ENCODE peak calls at places on chromosomes 6 and 20, in ten cellular contexts. One of them, this sample, is unnamed.

GRCh38 chr20:38338849-38339520 is 7.3 kb upstream of the LBP start:
- DNase-seq in neural progenitor cell: peak
- DNase-seq in Calu3: peak
- DNase-seq in PC-3: peak
- DNase-seq in mucosa of descending colon: no peak
- DNase-seq in HFFc6: peak
- DNase-seq in progenitor cell of endocrine pancreas: no peak
- DNase-seq in fibroblast of pulmonary artery: peak
- DNase-seq in WERI-Rb-1: peak
- DNase-seq in osteocyte: no peak
- DNase-seq in this sample: no peak

GRCh38 chr6:167472876-167473275 is 148.0 kb downstream of the TTLL2 start:
- DNase-seq in progenitor cell of endocrine pancreas: no peak
- DNase-seq in fibroblast of pulmonary artery: no peak
- DNase-seq in HFFc6: no peak
- DNase-seq in neural progenitor cell: no peak
- DNase-seq in mucosa of descending colon: no peak
- DNase-seq in PC-3: no peak
- DNase-seq in WERI-Rb-1: no peak
- DNase-seq in Calu3: no peak
- DNase-seq in osteocyte: no peak
- DNase-seq in this sample: no peak

GRCh38 chr6:36914227-36914794 is 28.6 kb downstream of the C6orf89 start:
- DNase-seq in fibroblast of pulmonary artery: peak
- DNase-seq in mucosa of descending colon: peak
- DNase-seq in progenitor cell of endocrine pancreas: no peak
- DNase-seq in osteocyte: no peak
- DNase-seq in neural progenitor cell: peak
- DNase-seq in Calu3: peak
- DNase-seq in WERI-Rb-1: no peak
- DNase-seq in HFFc6: peak
- DNase-seq in PC-3: peak
- DNase-seq in this sample: no peak

GRCh38 chr6:157023958-157024357 is 246.8 kb downstream of the ARID1B start:
- DNase-seq in fibroblast of pulmonary artery: peak
- DNase-seq in Calu3: no peak
- DNase-seq in HFFc6: no peak
- DNase-seq in neural progenitor cell: no peak
- DNase-seq in mucosa of descending colon: no peak
- DNase-seq in progenitor cell of endocrine pancreas: no peak
- DNase-seq in osteocyte: no peak
- DNase-seq in WERI-Rb-1: no peak
- DNase-seq in PC-3: no peak
- DNase-seq in this sample: no peak

GRCh38 chr6:108874470-108875160 is 26.4 kb downstream of the ARMC2 start:
- DNase-seq in Calu3: no peak
- DNase-seq in progenitor cell of endocrine pancreas: no peak
- DNase-seq in HFFc6: peak
- DNase-seq in PC-3: no peak
- DNase-seq in WERI-Rb-1: no peak
- DNase-seq in mucosa of descending colon: no peak
- DNase-seq in fibroblast of pulmonary artery: peak
- DNase-seq in osteocyte: no peak
- DNase-seq in neural progenitor cell: no peak
- DNase-seq in this sample: no peak

GRCh38 chr20:63100401-63100925 is 93.7 kb upstream of the BHLHE23 start:
- DNase-seq in neural progenitor cell: no peak
- DNase-seq in fibroblast of pulmonary artery: no peak
- DNase-seq in mucosa of descending colon: peak
- DNase-seq in WERI-Rb-1: peak
- DNase-seq in progenitor cell of endocrine pancreas: no peak
- DNase-seq in Calu3: no peak
- DNase-seq in osteocyte: peak
- DNase-seq in PC-3: no peak
- DNase-seq in HFFc6: no peak
- DNase-seq in this sample: peak

GRCh38 chr6:46867411-46867810 is 54.3 kb downstream of the ADGRF5 start:
- DNase-seq in fibroblast of pulmonary artery: no peak
- DNase-seq in progenitor cell of endocrine pancreas: no peak
- DNase-seq in HFFc6: no peak
- DNase-seq in osteocyte: no peak
- DNase-seq in Calu3: no peak
- DNase-seq in neural progenitor cell: no peak
- DNase-seq in mucosa of descending colon: no peak
- DNase-seq in PC-3: peak
- DNase-seq in WERI-Rb-1: no peak
- DNase-seq in this sample: no peak

GRCh38 chr20:7967199-7967844 is 27.1 kb upstream of the HAO1 start:
- DNase-seq in progenitor cell of endocrine pancreas: no peak
- DNase-seq in osteocyte: no peak
- DNase-seq in WERI-Rb-1: peak
- DNase-seq in Calu3: no peak
- DNase-seq in neural progenitor cell: no peak
- DNase-seq in HFFc6: peak
- DNase-seq in mucosa of descending colon: no peak
- DNase-seq in PC-3: peak
- DNase-seq in fibroblast of pulmonary artery: peak
- DNase-seq in this sample: no peak

GRCh38 chr20:51386586-51386985 is 155.9 kb downstream of the NFATC2 start:
- DNase-seq in PC-3: no peak
- DNase-seq in progenitor cell of endocrine pancreas: no peak
- DNase-seq in mucosa of descending colon: no peak
- DNase-seq in fibroblast of pulmonary artery: no peak
- DNase-seq in osteocyte: no peak
- DNase-seq in Calu3: no peak
- DNase-seq in HFFc6: no peak
- DNase-seq in neural progenitor cell: no peak
- DNase-seq in WERI-Rb-1: no peak
- DNase-seq in this sample: no peak

GRCh38 chr6:116036075-116036773 is 24.5 kb downstream of the FRK start:
- DNase-seq in Calu3: no peak
- DNase-seq in PC-3: no peak
- DNase-seq in WERI-Rb-1: no peak
- DNase-seq in fibroblast of pulmonary artery: no peak
- DNase-seq in neural progenitor cell: no peak
- DNase-seq in HFFc6: no peak
- DNase-seq in progenitor cell of endocrine pancreas: no peak
- DNase-seq in mucosa of descending colon: no peak
- DNase-seq in osteocyte: no peak
- DNase-seq in this sample: no peak

GRCh38 chr6:40947876-40948514 is 91.0 kb downstream of the UNC5CL start:
- DNase-seq in fibroblast of pulmonary artery: peak
- DNase-seq in PC-3: peak
- DNase-seq in neural progenitor cell: no peak
- DNase-seq in HFFc6: peak
- DNase-seq in mucosa of descending colon: no peak
- DNase-seq in progenitor cell of endocrine pancreas: no peak
- DNase-seq in WERI-Rb-1: no peak
- DNase-seq in Calu3: no peak
- DNase-seq in osteocyte: no peak
- DNase-seq in this sample: no peak

GRCh38 chr6:82362868-82363267 is 749 bp upstream of the TPBG start:
- DNase-seq in mucosa of descending colon: no peak
- DNase-seq in neural progenitor cell: peak
- DNase-seq in fibroblast of pulmonary artery: peak
- DNase-seq in HFFc6: peak
- DNase-seq in PC-3: peak
- DNase-seq in progenitor cell of endocrine pancreas: no peak
- DNase-seq in WERI-Rb-1: no peak
- DNase-seq in Calu3: no peak
- DNase-seq in osteocyte: no peak
- DNase-seq in this sample: no peak

GRCh38 chr6:82365011-82365751 is 1.6 kb downstream of the TPBG start:
- DNase-seq in HFFc6: no peak
- DNase-seq in mucosa of descending colon: peak
- DNase-seq in PC-3: peak
- DNase-seq in Calu3: peak
- DNase-seq in progenitor cell of endocrine pancreas: peak
- DNase-seq in osteocyte: peak
- DNase-seq in neural progenitor cell: peak
- DNase-seq in fibroblast of pulmonary artery: peak
- DNase-seq in WERI-Rb-1: peak
- DNase-seq in this sample: peak

GRCh38 chr6:82362144-82362543 is 1.5 kb upstream of the TPBG start:
- DNase-seq in progenitor cell of endocrine pancreas: no peak
- DNase-seq in osteocyte: no peak
- DNase-seq in fibroblast of pulmonary artery: no peak
- DNase-seq in neural progenitor cell: no peak
- DNase-seq in PC-3: no peak
- DNase-seq in mucosa of descending colon: no peak
- DNase-seq in WERI-Rb-1: no peak
- DNase-seq in Calu3: no peak
- DNase-seq in HFFc6: no peak
- DNase-seq in this sample: no peak

GRCh38 chr6:82364087-82365010 is 732 bp downstream of the TPBG start:
- DNase-seq in osteocyte: peak
- DNase-seq in neural progenitor cell: peak
- DNase-seq in PC-3: peak
- DNase-seq in HFFc6: peak
- DNase-seq in progenitor cell of endocrine pancreas: peak
- DNase-seq in WERI-Rb-1: peak
- DNase-seq in fibroblast of pulmonary artery: peak
- DNase-seq in mucosa of descending colon: peak
- DNase-seq in Calu3: peak
- DNase-seq in this sample: peak

DNA sequence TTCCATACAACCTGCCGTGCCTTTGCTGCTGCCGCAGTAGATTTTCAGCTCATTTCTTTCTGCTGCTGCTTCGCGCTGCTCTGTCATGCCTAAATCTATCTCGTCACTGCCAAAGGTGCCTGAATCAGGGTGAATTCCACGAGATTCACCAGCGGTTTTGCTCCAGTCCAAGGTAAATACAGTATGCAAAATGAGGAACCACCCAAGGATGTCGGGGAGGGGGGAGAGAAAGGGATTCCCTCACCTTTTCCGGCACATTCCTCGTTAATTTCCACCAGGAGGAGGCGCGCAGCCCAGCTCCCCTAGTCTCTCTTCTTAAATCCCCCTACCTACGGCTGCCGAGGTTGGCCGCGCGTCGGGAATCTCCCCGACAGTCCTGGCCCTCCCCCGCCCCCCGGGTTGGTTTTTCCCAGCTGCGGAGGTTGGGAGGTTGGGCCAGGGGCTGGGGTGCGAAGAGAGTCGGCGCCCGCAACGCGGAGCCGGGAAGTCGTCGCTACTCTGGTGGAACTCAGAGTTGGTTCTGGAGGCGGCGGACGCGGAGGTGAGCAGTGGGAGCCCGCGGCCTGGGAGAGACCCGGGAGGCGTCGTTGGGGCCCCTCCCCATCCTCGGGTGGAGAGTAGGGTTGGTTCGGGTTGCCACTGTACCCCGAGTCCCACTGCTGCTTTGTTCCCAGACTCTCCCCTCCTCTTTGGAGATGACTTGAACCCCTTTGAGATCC is at the start of gene TPBG:
- DNase-seq in mucosa of descending colon: peak
- DNase-seq in neural progenitor cell: peak
- DNase-seq in PC-3: peak
- DNase-seq in osteocyte: peak
- DNase-seq in WERI-Rb-1: peak
- DNase-seq in HFFc6: peak
- DNase-seq in fibroblast of pulmonary artery: peak
- DNase-seq in progenitor cell of endocrine pancreas: peak
- DNase-seq in Calu3: peak
- DNase-seq in this sample: peak
- TF ChIP-seq CTCF in mucosa of descending colon: no peak
- TF ChIP-seq CTCF in neural progenitor cell: peak
- TF ChIP-seq CTCF in PC-3: peak
- TF ChIP-seq CTCF in osteocyte: peak
- TF ChIP-seq CTCF in WERI-Rb-1: peak
- TF ChIP-seq CTCF in HFFc6: peak
- TF ChIP-seq CTCF in fibroblast of pulmonary artery: peak
- TF ChIP-seq CTCF in progenitor cell of endocrine pancreas: peak
- TF ChIP-seq CTCF in Calu3: peak
- TF ChIP-seq CTCF in this sample: peak

GRCh38 chr6:65638047-65638831 is 68.8 kb downstream of the EYS start:
- DNase-seq in mucosa of descending colon: peak
- DNase-seq in PC-3: peak
- DNase-seq in fibroblast of pulmonary artery: no peak
- DNase-seq in neural progenitor cell: peak
- DNase-seq in osteocyte: no peak
- DNase-seq in Calu3: no peak
- DNase-seq in HFFc6: no peak
- DNase-seq in WERI-Rb-1: peak
- DNase-seq in progenitor cell of endocrine pancreas: no peak
- DNase-seq in this sample: no peak
- TF ChIP-seq CTCF in mucosa of descending colon: peak
- TF ChIP-seq CTCF in PC-3: peak
- TF ChIP-seq CTCF in fibroblast of pulmonary artery: no peak
- TF ChIP-seq CTCF in neural progenitor cell: peak
- TF ChIP-seq CTCF in osteocyte: no peak
- TF ChIP-seq CTCF in Calu3: no peak
- TF ChIP-seq CTCF in HFFc6: no peak
- TF ChIP-seq CTCF in WERI-Rb-1: peak
- TF ChIP-seq CTCF in progenitor cell of endocrine pancreas: peak
- TF ChIP-seq CTCF in this sample: peak

GRCh38 chr6:43496370-43497128 is 13.6 kb downstream of the LRRC73 start:
- DNase-seq in osteocyte: no peak
- DNase-seq in fibroblast of pulmonary artery: peak
- DNase-seq in progenitor cell of endocrine pancreas: no peak
- DNase-seq in HFFc6: peak
- DNase-seq in WERI-Rb-1: peak
- DNase-seq in Calu3: peak
- DNase-seq in neural progenitor cell: peak
- DNase-seq in mucosa of descending colon: no peak
- DNase-seq in PC-3: no peak
- DNase-seq in this sample: no peak
- TF ChIP-seq CTCF in osteocyte: peak
- TF ChIP-seq CTCF in fibroblast of pulmonary artery: peak
- TF ChIP-seq CTCF in progenitor cell of endocrine pancreas: peak
- TF ChIP-seq CTCF in HFFc6: peak
- TF ChIP-seq CTCF in WERI-Rb-1: peak
- TF ChIP-seq CTCF in Calu3: peak
- TF ChIP-seq CTCF in neural progenitor cell: peak
- TF ChIP-seq CTCF in mucosa of descending colon: no peak
- TF ChIP-seq CTCF in PC-3: peak
- TF ChIP-seq CTCF in this sample: peak

GRCh38 chr6:163816441-163816840 is 401.9 kb downstream of the QKI start:
- DNase-seq in neural progenitor cell: no peak
- DNase-seq in osteocyte: no peak
- DNase-seq in PC-3: no peak
- DNase-seq in fibroblast of pulmonary artery: no peak
- DNase-seq in WERI-Rb-1: no peak
- DNase-seq in progenitor cell of endocrine pancreas: no peak
- DNase-seq in HFFc6: no peak
- DNase-seq in mucosa of descending colon: no peak
- DNase-seq in Calu3: no peak
- DNase-seq in this sample: no peak
- TF ChIP-seq CTCF in neural progenitor cell: no peak
- TF ChIP-seq CTCF in osteocyte: no peak
- TF ChIP-seq CTCF in PC-3: no peak
- TF ChIP-seq CTCF in fibroblast of pulmonary artery: no peak
- TF ChIP-seq CTCF in WERI-Rb-1: no peak
- TF ChIP-seq CTCF in progenitor cell of endocrine pancreas: no peak
- TF ChIP-seq CTCF in HFFc6: no peak
- TF ChIP-seq CTCF in mucosa of descending colon: no peak
- TF ChIP-seq CTCF in Calu3: no peak
- TF ChIP-seq CTCF in this sample: no peak

This sample was measured in type B pancreatic cell.